ENCODE peak calls at places on chromosomes 13 and 19, in eight cellular contexts. Z is heart right ventricle; C is omental fat pad; L is stimulated activated CD4-positive, alpha-beta T cell treated with anti-CD3 and anti-CD28 coated beads, Interleukin-12 subunit alpha, Interleukin-12 subunit beta, amount 100 ng/mL, for 24 hours; B is HFF-Myc; X is AG10803; I is left colon; S is T-helper 1 cell. J is an unnamed sample.

GRCh38 chr19:40632311-40633036 is 31.3 kb downstream of the LTBP4 start:
- DNase-seq in Z (no peak), C (no peak), L (no peak), B (no peak), X (no peak), I (no peak), S (no peak), J (no peak)

GRCh38 chr13:52067237-52067636 is 42.7 kb downstream of the UTP14C start:
- DNase-seq in Z (no peak), C (no peak), L (no peak), B (no peak), X (no peak), I (no peak), S (no peak), J (no peak)

GRCh38 chr19:45752639-45753038 is 16.4 kb downstream of the SIX5 start:
- DNase-seq in Z (no peak), C (no peak), L (no peak), B (no peak), X (no peak), I (no peak), S (no peak), J (no peak)

GRCh38 chr13:79973533-79973963 is 367.4 kb downstream of the SPRY2 start:
- DNase-seq in Z (peak), C (no peak), L (no peak), B (no peak), X (no peak), I (no peak), S (no peak), J (no peak)

GRCh38 chr13:50911051-50911690 is 1.6 kb downstream of the RNASEH2B start:
- DNase-seq in Z (no peak), C (no peak), L (no peak), B (no peak), X (peak), I (no peak), S (peak), J (no peak)

GRCh38 chr19:39430675-39431593 is 4.8 kb downstream of the RPS16 start:
- DNase-seq in Z (peak), C (no peak), L (no peak), B (peak), X (peak), I (no peak), S (peak), J (peak)

GRCh38 chr13:62168891-62169290 is 753.2 kb upstream of the PCDH20 start:
- DNase-seq in Z (no peak), C (no peak), L (no peak), B (no peak), X (no peak), I (no peak), S (no peak), J (no peak)

GRCh38 chr13:75787249-75787940 is 151.3 kb downstream of the LMO7 start:
- DNase-seq in Z (no peak), C (no peak), L (no peak), B (peak), X (peak), I (no peak), S (no peak), J (no peak)

GRCh38 chr19:21850636-21851255 is 14.8 kb upstream of the ZNF43 start:
- DNase-seq in Z (no peak), C (no peak), L (no peak), B (no peak), X (no peak), I (no peak), S (peak), J (no peak)

GRCh38 chr19:35266149-35266903 is 2.4 kb upstream of the USF2 start:
- DNase-seq in Z (no peak), C (no peak), L (no peak), B (no peak), X (no peak), I (no peak), S (no peak), J (no peak)

GRCh38 chr19:11444059-11444458 is 8.6 kb downstream of the PRKCSH start:
- DNase-seq in Z (no peak), C (no peak), L (no peak), B (no peak), X (no peak), I (no peak), S (no peak), J (no peak)

GRCh38 chr19:10533656-10534386 is 9.9 kb upstream of the ATG4D start:
- DNase-seq in Z (no peak), C (no peak), L (no peak), B (no peak), X (peak), I (no peak), S (no peak), J (no peak)

GRCh38 chr13:75645141-75645540 is 9.0 kb downstream of the LMO7 start:
- DNase-seq in Z (no peak), C (no peak), L (no peak), B (no peak), X (no peak), I (no peak), S (no peak), J (no peak)

GRCh38 chr13:103006706-103007426 is 59.4 kb downstream of the SLC10A2 start:
- DNase-seq in Z (peak), C (no peak), L (no peak), B (no peak), X (no peak), I (no peak), S (no peak), J (no peak)

GRCh38 chr13:50127017-50127725 is 111.9 kb downstream of the KCNRG start:
- DNase-seq in Z (peak), C (no peak), L (no peak), B (no peak), X (peak), I (peak), S (peak), J (peak)

GRCh38 chr19:14479309-14479984 is 4.3 kb upstream of the PTGER1 start:
- DNase-seq in Z (no peak), C (no peak), L (no peak), B (no peak), X (no peak), I (no peak), S (no peak), J (no peak)

GRCh38 chr13:99666146-99666805 is 165.0 kb downstream of the TM9SF2 start:
- DNase-seq in Z (no peak), C (no peak), L (no peak), B (no peak), X (no peak), I (no peak), S (no peak), J (no peak)

GRCh38 chr19:28847468-28847867 is 365.5 kb downstream of the UQCRFS1 start:
- DNase-seq in Z (no peak), C (no peak), L (no peak), B (no peak), X (peak), I (no peak), S (no peak), J (no peak)

GRCh38 chr19:7494416-7495098 is 5.7 kb upstream of the PEX11G start:
- DNase-seq in Z (peak), C (no peak), L (no peak), B (no peak), X (no peak), I (no peak), S (no peak), J (peak)